ENCODE peak calls at places on chromosome 3, in nine cellular contexts. C is stimulated activated CD4-positive, alpha-beta T cell treated with anti-CD3 and anti-CD28 coated beads, Interleukin-2, amount 100 ng/mL, for 48 hours; D is GM04503; V is activated CD4-positive, CD25-positive, alpha-beta regulatory T cell treated with anti-CD3 and anti-CD28 coated beads, Interleukin-2, amount 50 U/mL, for 16 hours; G is myocyte; K is colonic mucosa; H is T-helper 1 cell; O is RWPE1; Q is mesenteric fat pad. Z is an unnamed sample.
A peak's percentile ranks its signal among the peaks of the same experiment; 100 is the strongest.

GRCh38 chr3:129063841-129064482 is 3.4 kb downstream of the GP9 start:
- DNase-seq in C (no peak), D (no peak), V (no peak), G (no peak), K (peak; percentile 79), H (no peak), O (no peak), Q (no peak), Z (peak; percentile 45)

GRCh38 chr3:167882057-167882667 is 146.6 kb downstream of the SERPINI1 start:
- DNase-seq in C (no peak), D (peak; percentile 6), V (no peak), G (peak; percentile 39), K (no peak), H (no peak), O (peak; percentile 38), Q (no peak), Z (peak; percentile 37)

GRCh38 chr3:178439504-178439903 is 96.7 kb upstream of the KCNMB2 start:
- DNase-seq in C (no peak), D (no peak), V (no peak), G (peak; percentile 69), K (no peak), H (no peak), O (peak; percentile 26), Q (no peak), Z (no peak)

GRCh38 chr3:147418352-147418751 is 9.2 kb downstream of the ZIC1 start:
- DNase-seq in C (no peak), D (no peak), V (no peak), G (peak; percentile 42), K (no peak), H (no peak), O (no peak), Q (no peak), Z (no peak)

GRCh38 chr3:101995371-101996046 is 146.2 kb downstream of the NFKBIZ start:
- DNase-seq in C (no peak), D (no peak), V (no peak), G (peak; percentile 10), K (no peak), H (no peak), O (no peak), Q (no peak), Z (no peak)

GRCh38 chr3:114404590-114404989 is 110.8 kb downstream of the TIGIT start:
- DNase-seq in C (no peak), D (no peak), V (no peak), G (no peak), K (no peak), H (no peak), O (no peak), Q (no peak), Z (no peak)

GRCh38 chr3:94258851-94259250 is 196.0 kb downstream of the NSUN3 start:
- DNase-seq in C (no peak), D (no peak), V (no peak), G (no peak), K (no peak), H (no peak), O (no peak), Q (no peak), Z (no peak)

GRCh38 chr3:13558651-13559050 is 9.7 kb downstream of the FBLN2 start:
- DNase-seq in C (no peak), D (no peak), V (no peak), G (no peak), K (no peak), H (no peak), O (no peak), Q (no peak), Z (no peak)

GRCh38 chr3:129944709-129945108 is 29.8 kb upstream of the TRH start:
- DNase-seq in C (no peak), D (no peak), V (no peak), G (no peak), K (no peak), H (no peak), O (no peak), Q (no peak), Z (no peak)

Z was measured in small intestine.